ENCODE peak calls at places on chromosomes 5 and 9, in four cellular contexts. One of them, this sample, is unnamed.
A peak's percentile ranks its signal among the peaks of the same experiment; 100 is the strongest.

GRCh38 chr5:1437452-1437851 is 7.8 kb downstream of the SLC6A3 start:
- DNase-seq in heart left ventricle: no peak
- DNase-seq in PC-3: peak; percentile 35
- DNase-seq in spleen: no peak
- DNase-seq in this sample: no peak

GRCh38 chr5:58774979-58775378 is 192.1 kb downstream of the RAB3C start:
- DNase-seq in spleen: no peak
- DNase-seq in PC-3: no peak
- DNase-seq in heart left ventricle: no peak
- DNase-seq in this sample: no peak

GRCh38 chr5:93569295-93570164 is 11.5 kb downstream of the NR2F1-AS1 start:
- DNase-seq in heart left ventricle: no peak
- DNase-seq in PC-3: no peak
- DNase-seq in spleen: no peak
- DNase-seq in this sample: no peak

GRCh38 chr9:13707635-13708410 is 428.3 kb upstream of the MPDZ start:
- DNase-seq in spleen: no peak
- DNase-seq in heart left ventricle: no peak
- DNase-seq in PC-3: peak; percentile 91
- DNase-seq in this sample: no peak

GRCh38 chr5:77301447-77301878 is 91.0 kb downstream of the PDE8B start:
- DNase-seq in PC-3: peak; percentile 66
- DNase-seq in heart left ventricle: no peak
- DNase-seq in spleen: no peak
- DNase-seq in this sample: no peak

GRCh38 chr9:138023394-138024124 is 146.0 kb downstream of the CACNA1B start:
- DNase-seq in spleen: no peak
- DNase-seq in PC-3: no peak
- DNase-seq in heart left ventricle: peak; percentile 35
- DNase-seq in this sample: no peak

GRCh38 chr9:135040892-135041291 is 46.6 kb upstream of the OLFM1 start:
- DNase-seq in PC-3: no peak
- DNase-seq in spleen: no peak
- DNase-seq in heart left ventricle: no peak
- DNase-seq in this sample: no peak

GRCh38 chr9:2228132-2228531 is 213.0 kb downstream of the SMARCA2 start:
- DNase-seq in PC-3: no peak
- DNase-seq in heart left ventricle: no peak
- DNase-seq in spleen: no peak
- DNase-seq in this sample: no peak

GRCh38 chr5:179974281-179974945 is 66.7 kb upstream of the TBC1D9B start:
- DNase-seq in PC-3: no peak
- DNase-seq in spleen: no peak
- DNase-seq in heart left ventricle: no peak
- DNase-seq in this sample: no peak

GRCh38 chr9:108759835-108760234 is 96.0 kb downstream of the ACTL7B start:
- DNase-seq in PC-3: no peak
- DNase-seq in spleen: no peak
- DNase-seq in heart left ventricle: no peak
- DNase-seq in this sample: no peak

GRCh38 chr9:19939890-19940289 is 151.1 kb upstream of the SLC24A2 start:
- DNase-seq in spleen: no peak
- DNase-seq in PC-3: no peak
- DNase-seq in heart left ventricle: no peak
- DNase-seq in this sample: no peak

GRCh38 chr9:30711591-30711990 is 1672.9 kb upstream of the ACO1 start:
- DNase-seq in heart left ventricle: no peak
- DNase-seq in spleen: no peak
- DNase-seq in PC-3: no peak
- DNase-seq in this sample: no peak

GRCh38 chr5:57989378-57989777 is 470.5 kb downstream of the PLK2 start:
- DNase-seq in heart left ventricle: no peak
- DNase-seq in spleen: no peak
- DNase-seq in PC-3: peak; percentile 68
- DNase-seq in this sample: no peak

GRCh38 chr5:50302815-50303490 is 138.1 kb downstream of the EMB start:
- DNase-seq in spleen: no peak
- DNase-seq in PC-3: peak; percentile 91
- DNase-seq in heart left ventricle: no peak
- DNase-seq in this sample: peak; percentile 77

GRCh38 chr5:36720688-36721087 is 114.3 kb downstream of the SLC1A3 start:
- DNase-seq in spleen: no peak
- DNase-seq in heart left ventricle: no peak
- DNase-seq in PC-3: no peak
- DNase-seq in this sample: no peak

GRCh38 chr9:15306068-15306756 is 804 bp downstream of the TTC39B start:
- DNase-seq in PC-3: peak; percentile 51
- DNase-seq in spleen: peak; percentile 88
- DNase-seq in heart left ventricle: peak; percentile 79
- DNase-seq in this sample: peak; percentile 48

GRCh38 chr9:137878146-137878941 is 762 bp downstream of the CACNA1B start:
- DNase-seq in spleen: no peak
- DNase-seq in heart left ventricle: no peak
- DNase-seq in PC-3: no peak
- DNase-seq in this sample: no peak

GRCh38 chr9:36346578-36346977 is 53.5 kb downstream of the RNF38 start:
- DNase-seq in PC-3: no peak
- DNase-seq in heart left ventricle: no peak
- DNase-seq in spleen: no peak
- DNase-seq in this sample: no peak

GRCh38 chr5:113488645-113489184 is 462 bp upstream of the MCC start:
- DNase-seq in spleen: no peak
- DNase-seq in PC-3: peak; percentile 12
- DNase-seq in heart left ventricle: no peak
- DNase-seq in this sample: no peak

GRCh38 chr5:116532762-116533525 is 41.7 kb downstream of the SEMA6A start:
- DNase-seq in heart left ventricle: no peak
- DNase-seq in spleen: no peak
- DNase-seq in PC-3: no peak
- DNase-seq in this sample: no peak

GRCh38 chr5:19564036-19564435 is 424.0 kb downstream of the CDH18 start:
- DNase-seq in PC-3: no peak
- DNase-seq in heart left ventricle: no peak
- DNase-seq in spleen: no peak
- DNase-seq in this sample: no peak

GRCh38 chr9:106897223-106897622 is 34.3 kb downstream of the ZNF462 start:
- DNase-seq in heart left ventricle: no peak
- DNase-seq in PC-3: no peak
- DNase-seq in spleen: no peak
- DNase-seq in this sample: no peak

GRCh38 chr9:115385383-115386122 is 267.6 kb upstream of the TNC start:
- DNase-seq in PC-3: no peak
- DNase-seq in heart left ventricle: no peak
- DNase-seq in spleen: no peak
- DNase-seq in this sample: no peak

GRCh38 chr5:42768106-42768504 is 11.5 kb downstream of the CCDC152 start:
- DNase-seq in spleen: no peak
- DNase-seq in heart left ventricle: no peak
- DNase-seq in PC-3: no peak
- DNase-seq in this sample: no peak

GRCh38 chr5:98110270-98110669 is 663.2 kb upstream of the RGMB start:
- DNase-seq in heart left ventricle: no peak
- DNase-seq in PC-3: peak; percentile 66
- DNase-seq in spleen: no peak
- DNase-seq in this sample: peak; percentile 48

GRCh38 chr9:93476924-93477323 is 23.5 kb upstream of the FAM120AOS start:
- DNase-seq in heart left ventricle: no peak
- DNase-seq in spleen: no peak
- DNase-seq in PC-3: no peak
- DNase-seq in this sample: no peak

GRCh38 chr9:72362118-72362531 is 2.9 kb downstream of the ZFAND5 start:
- DNase-seq in heart left ventricle: no peak
- DNase-seq in spleen: no peak
- DNase-seq in PC-3: peak; percentile 30
- DNase-seq in this sample: no peak

GRCh38 chr5:43041669-43042175 is 1.6 kb upstream of the ANXA2R start:
- DNase-seq in heart left ventricle: peak; percentile 86
- DNase-seq in PC-3: peak; percentile 76
- DNase-seq in spleen: no peak
- DNase-seq in this sample: no peak

GRCh38 chr9:38039090-38039906 is 29.7 kb downstream of the SHB start:
- DNase-seq in heart left ventricle: peak; percentile 54
- DNase-seq in PC-3: peak; percentile 76
- DNase-seq in spleen: no peak
- DNase-seq in this sample: no peak

GRCh38 chr5:11491658-11492057 is 412.6 kb downstream of the CTNND2 start:
- DNase-seq in spleen: no peak
- DNase-seq in PC-3: no peak
- DNase-seq in heart left ventricle: no peak
- DNase-seq in this sample: no peak

GRCh38 chr5:76367623-76368366 is 35.3 kb upstream of the IQGAP2 start:
- DNase-seq in spleen: no peak
- DNase-seq in heart left ventricle: no peak
- DNase-seq in PC-3: peak; percentile 17
- DNase-seq in this sample: peak; percentile 86

GRCh38 chr5:160165137-160166068 is 46.2 kb upstream of the PWWP2A start:
- DNase-seq in heart left ventricle: peak; percentile 93
- DNase-seq in spleen: peak; percentile 75
- DNase-seq in PC-3: peak; percentile 98
- DNase-seq in this sample: peak; percentile 63

GRCh38 chr9:104969116-104969515 is 41.2 kb upstream of the ABCA1 start:
- DNase-seq in heart left ventricle: no peak
- DNase-seq in spleen: no peak
- DNase-seq in PC-3: no peak
- DNase-seq in this sample: no peak
- H3K27ac ChIP-seq in heart left ventricle: peak overlapping the region; percentile 93
- H3K27ac ChIP-seq in spleen: no peak overlapping the region
- H3K27ac ChIP-seq in PC-3: no peak overlapping the region
- H3K27ac ChIP-seq in this sample: no peak overlapping the region

GRCh38 chr9:87116492-87116891 is 169.2 kb upstream of the GAS1 start:
- DNase-seq in heart left ventricle: no peak
- DNase-seq in spleen: no peak
- DNase-seq in PC-3: no peak
- DNase-seq in this sample: no peak
- H3K27ac ChIP-seq in heart left ventricle: no peak overlapping the region
- H3K27ac ChIP-seq in spleen: no peak overlapping the region
- H3K27ac ChIP-seq in PC-3: no peak overlapping the region
- H3K27ac ChIP-seq in this sample: no peak overlapping the region

DNA sequence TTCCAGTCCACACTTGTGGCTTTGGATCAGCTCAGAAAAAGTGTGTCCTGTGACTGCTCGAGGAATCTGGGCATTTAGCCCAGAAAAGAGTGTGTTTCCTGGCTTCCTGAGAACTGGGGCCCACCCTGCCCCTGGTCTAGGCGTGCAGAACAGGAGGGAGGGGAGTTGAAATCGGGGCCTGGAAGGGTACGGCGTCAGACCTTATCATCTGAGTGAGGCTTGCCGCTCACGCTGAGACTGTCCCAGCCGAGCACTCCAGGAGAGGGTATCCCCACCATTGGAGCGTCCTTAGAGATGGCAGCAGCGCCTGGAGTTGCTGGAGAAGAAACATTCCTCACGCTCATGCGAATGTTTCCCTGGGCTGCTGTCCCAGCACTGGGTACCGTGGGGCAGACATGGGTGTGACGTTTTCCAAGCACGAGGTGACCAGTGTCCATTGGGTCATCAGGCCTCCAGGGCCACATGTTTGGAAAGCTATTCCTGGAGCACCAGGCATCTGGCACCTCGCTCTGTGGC is 22.5 kb downstream of the NEK6 start:
- DNase-seq in PC-3: peak; percentile 25
- DNase-seq in heart left ventricle: no peak
- DNase-seq in spleen: no peak
- DNase-seq in this sample: no peak
- H3K27ac ChIP-seq in PC-3: no peak overlapping the region
- H3K27ac ChIP-seq in heart left ventricle: peak overlapping the region; percentile 62
- H3K27ac ChIP-seq in spleen: peak overlapping the region; percentile 44
- H3K27ac ChIP-seq in this sample: peak overlapping the region; percentile 74

GRCh38 chr5:172420215-172420934 is 34.0 kb downstream of the SH3PXD2B start:
- DNase-seq in spleen: no peak
- DNase-seq in PC-3: peak; percentile 93
- DNase-seq in heart left ventricle: no peak
- DNase-seq in this sample: peak; percentile 88

GRCh38 chr5:172417130-172417802 is 37.1 kb downstream of the SH3PXD2B start:
- DNase-seq in spleen: no peak
- DNase-seq in heart left ventricle: no peak
- DNase-seq in PC-3: no peak
- DNase-seq in this sample: no peak

GRCh38 chr5:172418847-172419810 is 35.2 kb downstream of the SH3PXD2B start:
- DNase-seq in heart left ventricle: no peak
- DNase-seq in spleen: no peak
- DNase-seq in PC-3: no peak
- DNase-seq in this sample: no peak

GRCh38 chr5:172415615-172416275 is 38.6 kb downstream of the SH3PXD2B start:
- DNase-seq in PC-3: no peak
- DNase-seq in heart left ventricle: no peak
- DNase-seq in spleen: no peak
- DNase-seq in this sample: no peak

DNA sequence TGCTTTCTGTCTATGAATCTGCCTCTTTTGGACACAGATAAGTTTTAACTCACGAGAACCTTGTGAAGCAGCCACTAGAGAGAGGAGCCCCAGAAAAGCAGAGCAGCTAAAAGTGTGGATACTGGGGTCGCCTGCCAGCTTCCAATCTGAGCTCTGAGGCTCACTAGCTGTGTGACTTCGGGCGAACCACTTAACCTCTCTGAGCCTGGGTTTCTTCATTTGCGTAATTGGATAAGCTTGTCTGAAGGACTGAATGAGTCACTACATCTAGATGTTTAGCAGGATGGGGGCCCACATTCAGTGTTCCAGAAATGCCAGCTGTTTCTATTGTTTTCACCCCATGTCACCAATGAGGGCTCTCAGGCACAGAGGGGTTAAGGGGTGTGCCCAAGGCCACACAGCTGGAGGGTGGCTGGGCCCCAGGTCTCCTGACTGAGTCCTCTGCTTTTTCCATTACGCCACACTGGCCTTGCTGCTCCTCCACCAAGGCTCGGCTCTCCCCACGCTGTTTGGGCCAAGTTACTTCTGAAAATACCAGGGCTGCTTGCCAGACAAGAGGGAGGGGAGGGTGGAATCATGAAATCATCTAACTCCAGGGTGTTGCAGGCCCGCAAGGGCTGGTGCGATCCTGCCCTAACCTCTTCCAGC is 36.2 kb downstream of the SH3PXD2B start:
- DNase-seq in spleen: peak; percentile 12
- DNase-seq in PC-3: peak; percentile 13
- DNase-seq in heart left ventricle: peak; percentile 86
- DNase-seq in this sample: no peak
- H3K27ac ChIP-seq in spleen: no peak overlapping the region
- H3K27ac ChIP-seq in PC-3: no peak overlapping the region
- H3K27ac ChIP-seq in heart left ventricle: peak overlapping the region; percentile 70
- H3K27ac ChIP-seq in this sample: peak overlapping the region; percentile 82